ENCODE peak calls at places on chromosomes 16 and 17, in seven cellular contexts. One of them, this sample, is unnamed.

GRCh38 chr17:74360993-74361612 is 565 bp downstream of the BTBD17 start:
- DNase-seq in CD8-positive, alpha-beta T cell: no peak
- DNase-seq in fibroblast of pulmonary artery: peak; percentile 46
- DNase-seq in mammary epithelial cell: no peak
- DNase-seq in HCT116: no peak
- DNase-seq in psoas muscle: no peak
- DNase-seq in NB4: no peak
- DNase-seq in this sample: no peak

GRCh38 chr16:6510261-6510660 is 822.4 kb upstream of the RBFOX1 start:
- DNase-seq in CD8-positive, alpha-beta T cell: no peak
- DNase-seq in mammary epithelial cell: no peak
- DNase-seq in psoas muscle: no peak
- DNase-seq in HCT116: no peak
- DNase-seq in fibroblast of pulmonary artery: no peak
- DNase-seq in NB4: no peak
- DNase-seq in this sample: no peak

GRCh38 chr17:49834118-49834743 is 13.6 kb downstream of the TAC4 start:
- DNase-seq in CD8-positive, alpha-beta T cell: no peak
- DNase-seq in mammary epithelial cell: no peak
- DNase-seq in psoas muscle: no peak
- DNase-seq in fibroblast of pulmonary artery: no peak
- DNase-seq in HCT116: no peak
- DNase-seq in NB4: no peak
- DNase-seq in this sample: no peak

GRCh38 chr17:48612456-48612853 is 1.6 kb upstream of the HOXB7 start:
- DNase-seq in CD8-positive, alpha-beta T cell: no peak
- DNase-seq in mammary epithelial cell: no peak
- DNase-seq in fibroblast of pulmonary artery: no peak
- DNase-seq in NB4: no peak
- DNase-seq in HCT116: no peak
- DNase-seq in psoas muscle: no peak
- DNase-seq in this sample: no peak

GRCh38 chr17:35713069-35713728 is 18.2 kb upstream of the RASL10B start:
- DNase-seq in mammary epithelial cell: no peak
- DNase-seq in psoas muscle: no peak
- DNase-seq in fibroblast of pulmonary artery: peak; percentile 91
- DNase-seq in CD8-positive, alpha-beta T cell: no peak
- DNase-seq in HCT116: no peak
- DNase-seq in NB4: no peak
- DNase-seq in this sample: peak; percentile 89

GRCh38 chr16:7278636-7279035 is 54.0 kb upstream of the RBFOX1 start:
- DNase-seq in mammary epithelial cell: no peak
- DNase-seq in CD8-positive, alpha-beta T cell: no peak
- DNase-seq in psoas muscle: no peak
- DNase-seq in HCT116: no peak
- DNase-seq in NB4: no peak
- DNase-seq in fibroblast of pulmonary artery: no peak
- DNase-seq in this sample: no peak

GRCh38 chr16:77790964-77791363 is 2.6 kb downstream of the VAT1L start:
- DNase-seq in mammary epithelial cell: no peak
- DNase-seq in NB4: no peak
- DNase-seq in HCT116: no peak
- DNase-seq in psoas muscle: no peak
- DNase-seq in fibroblast of pulmonary artery: no peak
- DNase-seq in CD8-positive, alpha-beta T cell: no peak
- DNase-seq in this sample: no peak

GRCh38 chr16:14302399-14303181 is 231.5 kb downstream of the MRTFB start:
- DNase-seq in psoas muscle: peak; percentile 78
- DNase-seq in CD8-positive, alpha-beta T cell: no peak
- DNase-seq in fibroblast of pulmonary artery: no peak
- DNase-seq in HCT116: no peak
- DNase-seq in mammary epithelial cell: peak; percentile 22
- DNase-seq in NB4: peak; percentile 23
- DNase-seq in this sample: peak; percentile 73

GRCh38 chr17:45128989-45129388 is 3.3 kb downstream of the PLCD3 start:
- DNase-seq in CD8-positive, alpha-beta T cell: no peak
- DNase-seq in mammary epithelial cell: no peak
- DNase-seq in psoas muscle: no peak
- DNase-seq in HCT116: no peak
- DNase-seq in NB4: no peak
- DNase-seq in fibroblast of pulmonary artery: no peak
- DNase-seq in this sample: no peak

GRCh38 chr17:43660262-43660661 is 1.5 kb downstream of the MEOX1 start:
- DNase-seq in mammary epithelial cell: no peak
- DNase-seq in fibroblast of pulmonary artery: no peak
- DNase-seq in psoas muscle: peak; percentile 46
- DNase-seq in NB4: no peak
- DNase-seq in HCT116: no peak
- DNase-seq in CD8-positive, alpha-beta T cell: no peak
- DNase-seq in this sample: no peak

GRCh38 chr17:11535231-11535630 is 63.0 kb upstream of the DNAH9 start:
- DNase-seq in fibroblast of pulmonary artery: no peak
- DNase-seq in HCT116: no peak
- DNase-seq in psoas muscle: no peak
- DNase-seq in mammary epithelial cell: no peak
- DNase-seq in CD8-positive, alpha-beta T cell: no peak
- DNase-seq in NB4: no peak
- DNase-seq in this sample: no peak

GRCh38 chr16:17939723-17940122 is 396.8 kb downstream of the NPIPA8 start:
- DNase-seq in fibroblast of pulmonary artery: no peak
- DNase-seq in HCT116: no peak
- DNase-seq in NB4: peak; percentile 1
- DNase-seq in psoas muscle: no peak
- DNase-seq in CD8-positive, alpha-beta T cell: no peak
- DNase-seq in mammary epithelial cell: no peak
- DNase-seq in this sample: no peak

GRCh38 chr17:17944253-17944652 is 27.9 kb downstream of the TOM1L2 start:
- DNase-seq in CD8-positive, alpha-beta T cell: no peak
- DNase-seq in NB4: no peak
- DNase-seq in HCT116: no peak
- DNase-seq in fibroblast of pulmonary artery: no peak
- DNase-seq in psoas muscle: no peak
- DNase-seq in mammary epithelial cell: no peak
- DNase-seq in this sample: no peak

GRCh38 chr16:30430428-30430970 is 669 bp upstream of the DCTPP1 start:
- DNase-seq in fibroblast of pulmonary artery: no peak
- DNase-seq in CD8-positive, alpha-beta T cell: no peak
- DNase-seq in psoas muscle: peak; percentile 63
- DNase-seq in mammary epithelial cell: no peak
- DNase-seq in NB4: no peak
- DNase-seq in HCT116: no peak
- DNase-seq in this sample: no peak
- H3K4me3 ChIP-seq in fibroblast of pulmonary artery: peak overlapping the region; percentile 85
- H3K4me3 ChIP-seq in CD8-positive, alpha-beta T cell: no peak overlapping the region
- H3K4me3 ChIP-seq in psoas muscle: peak overlapping the region; percentile 73
- H3K4me3 ChIP-seq in mammary epithelial cell: no peak overlapping the region
- H3K4me3 ChIP-seq in NB4: peak overlapping the region; percentile 30
- H3K4me3 ChIP-seq in HCT116: no peak overlapping the region
- H3K4me3 ChIP-seq in this sample: no peak overlapping the region

GRCh38 chr16:805474-805873 is 4.9 kb upstream of the GNG13 start:
- DNase-seq in CD8-positive, alpha-beta T cell: no peak
- DNase-seq in psoas muscle: no peak
- DNase-seq in HCT116: no peak
- DNase-seq in mammary epithelial cell: no peak
- DNase-seq in fibroblast of pulmonary artery: no peak
- DNase-seq in NB4: no peak
- DNase-seq in this sample: no peak
- TF ChIP-seq CTCF in CD8-positive, alpha-beta T cell: no peak
- TF ChIP-seq CTCF in psoas muscle: no peak
- TF ChIP-seq CTCF in HCT116: no peak
- TF ChIP-seq CTCF in mammary epithelial cell: no peak
- TF ChIP-seq CTCF in fibroblast of pulmonary artery: no peak
- TF ChIP-seq CTCF in NB4: no peak
- TF ChIP-seq CTCF in this sample: no peak

DNA sequence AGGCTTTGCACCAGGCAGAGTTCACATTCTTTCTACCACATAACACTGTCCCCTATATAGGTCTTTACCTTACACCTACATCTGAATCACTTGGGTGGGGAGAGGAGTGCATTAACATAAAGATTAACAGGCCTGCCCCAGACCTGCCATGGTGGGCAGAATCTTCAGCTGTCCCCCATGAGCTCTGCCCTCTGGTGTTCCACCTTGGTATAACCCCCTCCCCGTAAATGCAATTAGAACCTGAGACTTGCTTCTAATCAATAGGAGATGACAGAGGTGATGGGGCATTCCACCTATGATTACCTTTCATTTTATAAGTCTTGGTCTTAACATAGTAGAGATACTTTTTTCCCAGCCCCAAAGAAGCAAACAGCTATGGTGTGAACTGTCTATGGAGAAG is 20.4 kb upstream of the GRIN2A start:
- DNase-seq in fibroblast of pulmonary artery: no peak
- DNase-seq in CD8-positive, alpha-beta T cell: no peak
- DNase-seq in psoas muscle: no peak
- DNase-seq in HCT116: no peak
- DNase-seq in NB4: no peak
- DNase-seq in mammary epithelial cell: no peak
- DNase-seq in this sample: no peak
- H3K4me3 ChIP-seq in fibroblast of pulmonary artery: no peak overlapping the region
- H3K4me3 ChIP-seq in CD8-positive, alpha-beta T cell: no peak overlapping the region
- H3K4me3 ChIP-seq in psoas muscle: no peak overlapping the region
- H3K4me3 ChIP-seq in HCT116: no peak overlapping the region
- H3K4me3 ChIP-seq in NB4: no peak overlapping the region
- H3K4me3 ChIP-seq in mammary epithelial cell: no peak overlapping the region
- H3K4me3 ChIP-seq in this sample: no peak overlapping the region

GRCh38 chr16:3907586-3907985 is 27.1 kb upstream of the CREBBP start:
- DNase-seq in mammary epithelial cell: no peak
- DNase-seq in fibroblast of pulmonary artery: no peak
- DNase-seq in NB4: no peak
- DNase-seq in CD8-positive, alpha-beta T cell: no peak
- DNase-seq in psoas muscle: no peak
- DNase-seq in HCT116: no peak
- DNase-seq in this sample: no peak

GRCh38 chr16:3912373-3912772 is 31.9 kb upstream of the CREBBP start:
- DNase-seq in fibroblast of pulmonary artery: no peak
- DNase-seq in NB4: no peak
- DNase-seq in mammary epithelial cell: no peak
- DNase-seq in psoas muscle: no peak
- DNase-seq in CD8-positive, alpha-beta T cell: no peak
- DNase-seq in HCT116: no peak
- DNase-seq in this sample: no peak

GRCh38 chr16:3906363-3906762 is 25.9 kb upstream of the CREBBP start:
- DNase-seq in mammary epithelial cell: no peak
- DNase-seq in psoas muscle: no peak
- DNase-seq in fibroblast of pulmonary artery: no peak
- DNase-seq in HCT116: no peak
- DNase-seq in NB4: no peak
- DNase-seq in CD8-positive, alpha-beta T cell: no peak
- DNase-seq in this sample: no peak

GRCh38 chr16:3909791-3910583 is 29.5 kb upstream of the CREBBP start:
- DNase-seq in CD8-positive, alpha-beta T cell: no peak
- DNase-seq in mammary epithelial cell: no peak
- DNase-seq in psoas muscle: no peak
- DNase-seq in HCT116: no peak
- DNase-seq in fibroblast of pulmonary artery: no peak
- DNase-seq in NB4: no peak
- DNase-seq in this sample: no peak

GRCh38 chr16:3908951-3909437 is 28.5 kb upstream of the CREBBP start:
- DNase-seq in psoas muscle: peak; percentile 56
- DNase-seq in CD8-positive, alpha-beta T cell: no peak
- DNase-seq in fibroblast of pulmonary artery: no peak
- DNase-seq in NB4: peak; percentile 12
- DNase-seq in HCT116: no peak
- DNase-seq in mammary epithelial cell: no peak
- DNase-seq in this sample: peak; percentile 12
- TF ChIP-seq CTCF in psoas muscle: no peak
- TF ChIP-seq CTCF in CD8-positive, alpha-beta T cell: no peak
- TF ChIP-seq CTCF in fibroblast of pulmonary artery: no peak
- TF ChIP-seq CTCF in NB4: no peak
- TF ChIP-seq CTCF in HCT116: no peak
- TF ChIP-seq CTCF in mammary epithelial cell: no peak
- TF ChIP-seq CTCF in this sample: no peak

GRCh38 chr17:40309938-40310510 is 1.0 kb downstream of the RARA start:
- DNase-seq in HCT116: no peak
- DNase-seq in mammary epithelial cell: no peak
- DNase-seq in NB4: no peak
- DNase-seq in CD8-positive, alpha-beta T cell: peak; percentile 54
- DNase-seq in psoas muscle: no peak
- DNase-seq in fibroblast of pulmonary artery: no peak
- DNase-seq in this sample: no peak
- H3K4me3 ChIP-seq in HCT116: no peak overlapping the region
- H3K4me3 ChIP-seq in mammary epithelial cell: no peak overlapping the region
- H3K4me3 ChIP-seq in NB4: no peak overlapping the region
- H3K4me3 ChIP-seq in CD8-positive, alpha-beta T cell: peak overlapping the region; percentile 49
- H3K4me3 ChIP-seq in psoas muscle: peak overlapping the region; percentile 62
- H3K4me3 ChIP-seq in fibroblast of pulmonary artery: no peak overlapping the region
- H3K4me3 ChIP-seq in this sample: peak overlapping the region; percentile 97

GRCh38 chr17:28948873-28949184 is 2.5 kb downstream of the PHF12 start:
- DNase-seq in mammary epithelial cell: no peak
- DNase-seq in NB4: no peak
- DNase-seq in psoas muscle: no peak
- DNase-seq in CD8-positive, alpha-beta T cell: no peak
- DNase-seq in HCT116: no peak
- DNase-seq in fibroblast of pulmonary artery: no peak
- DNase-seq in this sample: no peak
- TF ChIP-seq CTCF in mammary epithelial cell: no peak
- TF ChIP-seq CTCF in NB4: no peak
- TF ChIP-seq CTCF in psoas muscle: no peak
- TF ChIP-seq CTCF in CD8-positive, alpha-beta T cell: no peak
- TF ChIP-seq CTCF in HCT116: no peak
- TF ChIP-seq CTCF in fibroblast of pulmonary artery: no peak
- TF ChIP-seq CTCF in this sample: no peak

DNA sequence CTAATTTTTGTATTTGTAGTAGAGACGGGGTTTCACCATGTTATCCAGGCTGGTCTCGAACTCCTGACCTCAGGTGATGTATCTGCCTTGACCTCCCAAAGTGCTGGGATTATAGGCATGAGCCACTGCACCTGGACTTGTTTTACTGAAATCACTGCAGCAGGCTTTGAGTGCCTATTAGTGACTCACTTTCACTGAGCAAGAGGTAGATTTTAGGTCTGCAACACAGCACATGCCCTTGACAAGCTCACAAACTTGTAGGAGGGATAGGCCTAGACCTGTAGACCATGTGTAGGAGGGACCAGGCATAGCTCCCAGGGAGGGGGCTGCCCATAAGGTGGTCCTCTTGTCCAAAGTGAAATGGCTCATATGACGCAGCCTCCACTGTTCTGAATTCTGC is 27.0 kb upstream of the RPTOR start:
- DNase-seq in HCT116: no peak
- DNase-seq in mammary epithelial cell: peak; percentile 38
- DNase-seq in fibroblast of pulmonary artery: no peak
- DNase-seq in CD8-positive, alpha-beta T cell: no peak
- DNase-seq in NB4: no peak
- DNase-seq in psoas muscle: no peak
- DNase-seq in this sample: no peak
- H3K4me3 ChIP-seq in HCT116: no peak overlapping the region
- H3K4me3 ChIP-seq in mammary epithelial cell: no peak overlapping the region
- H3K4me3 ChIP-seq in fibroblast of pulmonary artery: no peak overlapping the region
- H3K4me3 ChIP-seq in CD8-positive, alpha-beta T cell: no peak overlapping the region
- H3K4me3 ChIP-seq in NB4: no peak overlapping the region
- H3K4me3 ChIP-seq in psoas muscle: no peak overlapping the region
- H3K4me3 ChIP-seq in this sample: no peak overlapping the region

This sample was measured in cardiac muscle cell.